ENCODE peak calls at places on chromosomes 6 and 20, in seven cellular contexts. One of them, this sample, is unnamed.

GRCh38 chr6:89081129-89081422 is 525 bp downstream of the PNRC1 start:
- DNase-seq in hippocampal formation: no peak
- DNase-seq in HuH-7: no peak
- DNase-seq in right lobe of liver: no peak
- DNase-seq in OCI-LY7: no peak
- DNase-seq in WTC11: no peak
- DNase-seq in stimulated activated CD8-positive, alpha-beta memory T cell treated with anti-CD3 and anti-CD28 coated beads, Interleukin-12 subunit alpha, Interleukin-12 subunit beta, amount 100 ng/mL, for 4 hours: no peak
- DNase-seq in this sample: no peak

GRCh38 chr6:141610741-141611140 is 522.0 kb upstream of the GJE1 start:
- DNase-seq in hippocampal formation: no peak
- DNase-seq in HuH-7: peak; percentile 15
- DNase-seq in right lobe of liver: no peak
- DNase-seq in OCI-LY7: no peak
- DNase-seq in WTC11: peak; percentile 12
- DNase-seq in stimulated activated CD8-positive, alpha-beta memory T cell treated with anti-CD3 and anti-CD28 coated beads, Interleukin-12 subunit alpha, Interleukin-12 subunit beta, amount 100 ng/mL, for 4 hours: no peak
- DNase-seq in this sample: peak; percentile 8

GRCh38 chr6:108838101-108838717 is 10.0 kb upstream of the ARMC2 start:
- DNase-seq in hippocampal formation: no peak
- DNase-seq in HuH-7: no peak
- DNase-seq in right lobe of liver: no peak
- DNase-seq in OCI-LY7: no peak
- DNase-seq in WTC11: peak; percentile 76
- DNase-seq in stimulated activated CD8-positive, alpha-beta memory T cell treated with anti-CD3 and anti-CD28 coated beads, Interleukin-12 subunit alpha, Interleukin-12 subunit beta, amount 100 ng/mL, for 4 hours: no peak
- DNase-seq in this sample: peak; percentile 33

GRCh38 chr6:155400022-155400965 is 55.3 kb downstream of the NOX3 start:
- DNase-seq in hippocampal formation: no peak
- DNase-seq in HuH-7: no peak
- DNase-seq in right lobe of liver: no peak
- DNase-seq in OCI-LY7: no peak
- DNase-seq in WTC11: no peak
- DNase-seq in stimulated activated CD8-positive, alpha-beta memory T cell treated with anti-CD3 and anti-CD28 coated beads, Interleukin-12 subunit alpha, Interleukin-12 subunit beta, amount 100 ng/mL, for 4 hours: no peak
- DNase-seq in this sample: no peak

GRCh38 chr6:53679446-53679933 is 13.9 kb upstream of the KLHL31 start:
- DNase-seq in hippocampal formation: no peak
- DNase-seq in HuH-7: peak; percentile 24
- DNase-seq in right lobe of liver: no peak
- DNase-seq in OCI-LY7: peak; percentile 20
- DNase-seq in WTC11: peak; percentile 15
- DNase-seq in stimulated activated CD8-positive, alpha-beta memory T cell treated with anti-CD3 and anti-CD28 coated beads, Interleukin-12 subunit alpha, Interleukin-12 subunit beta, amount 100 ng/mL, for 4 hours: no peak
- DNase-seq in this sample: peak; percentile 36

GRCh38 chr20:32356935-32357868 is 929 bp upstream of the ASXL1 start:
- DNase-seq in hippocampal formation: no peak
- DNase-seq in HuH-7: no peak
- DNase-seq in right lobe of liver: peak; percentile 31
- DNase-seq in OCI-LY7: no peak
- DNase-seq in WTC11: no peak
- DNase-seq in stimulated activated CD8-positive, alpha-beta memory T cell treated with anti-CD3 and anti-CD28 coated beads, Interleukin-12 subunit alpha, Interleukin-12 subunit beta, amount 100 ng/mL, for 4 hours: no peak
- DNase-seq in this sample: no peak

GRCh38 chr6:5541751-5542432 is 280.6 kb downstream of the FARS2 start:
- DNase-seq in hippocampal formation: no peak
- DNase-seq in HuH-7: no peak
- DNase-seq in right lobe of liver: no peak
- DNase-seq in OCI-LY7: no peak
- DNase-seq in WTC11: peak; percentile 18
- DNase-seq in stimulated activated CD8-positive, alpha-beta memory T cell treated with anti-CD3 and anti-CD28 coated beads, Interleukin-12 subunit alpha, Interleukin-12 subunit beta, amount 100 ng/mL, for 4 hours: no peak
- DNase-seq in this sample: peak; percentile 40

GRCh38 chr6:107345398-107345797 is 114.0 kb downstream of the PDSS2 start:
- DNase-seq in hippocampal formation: no peak
- DNase-seq in HuH-7: no peak
- DNase-seq in right lobe of liver: no peak
- DNase-seq in OCI-LY7: peak; percentile 11
- DNase-seq in WTC11: no peak
- DNase-seq in stimulated activated CD8-positive, alpha-beta memory T cell treated with anti-CD3 and anti-CD28 coated beads, Interleukin-12 subunit alpha, Interleukin-12 subunit beta, amount 100 ng/mL, for 4 hours: no peak
- DNase-seq in this sample: no peak

GRCh38 chr6:3759656-3760245 is 8.2 kb upstream of the PXDC1 start:
- DNase-seq in hippocampal formation: no peak
- DNase-seq in HuH-7: no peak
- DNase-seq in right lobe of liver: no peak
- DNase-seq in OCI-LY7: no peak
- DNase-seq in WTC11: no peak
- DNase-seq in stimulated activated CD8-positive, alpha-beta memory T cell treated with anti-CD3 and anti-CD28 coated beads, Interleukin-12 subunit alpha, Interleukin-12 subunit beta, amount 100 ng/mL, for 4 hours: no peak
- DNase-seq in this sample: no peak

GRCh38 chr20:15937179-15937578 is 636.1 kb downstream of the KIF16B start:
- DNase-seq in hippocampal formation: no peak
- DNase-seq in HuH-7: no peak
- DNase-seq in right lobe of liver: no peak
- DNase-seq in OCI-LY7: peak; percentile 60
- DNase-seq in WTC11: no peak
- DNase-seq in stimulated activated CD8-positive, alpha-beta memory T cell treated with anti-CD3 and anti-CD28 coated beads, Interleukin-12 subunit alpha, Interleukin-12 subunit beta, amount 100 ng/mL, for 4 hours: no peak
- DNase-seq in this sample: no peak

GRCh38 chr6:146892613-146893401 is 294.0 kb downstream of the ADGB start:
- DNase-seq in hippocampal formation: no peak
- DNase-seq in HuH-7: no peak
- DNase-seq in right lobe of liver: no peak
- DNase-seq in OCI-LY7: no peak
- DNase-seq in WTC11: no peak
- DNase-seq in stimulated activated CD8-positive, alpha-beta memory T cell treated with anti-CD3 and anti-CD28 coated beads, Interleukin-12 subunit alpha, Interleukin-12 subunit beta, amount 100 ng/mL, for 4 hours: no peak
- DNase-seq in this sample: no peak

GRCh38 chr6:150902142-150902800 is 36.8 kb downstream of the MTHFD1L start:
- DNase-seq in hippocampal formation: no peak
- DNase-seq in HuH-7: no peak
- DNase-seq in right lobe of liver: no peak
- DNase-seq in OCI-LY7: no peak
- DNase-seq in WTC11: no peak
- DNase-seq in stimulated activated CD8-positive, alpha-beta memory T cell treated with anti-CD3 and anti-CD28 coated beads, Interleukin-12 subunit alpha, Interleukin-12 subunit beta, amount 100 ng/mL, for 4 hours: no peak
- DNase-seq in this sample: no peak

GRCh38 chr20:48259456-48259855 is 474.2 kb upstream of the SULF2 start:
- DNase-seq in hippocampal formation: no peak
- DNase-seq in HuH-7: no peak
- DNase-seq in right lobe of liver: no peak
- DNase-seq in OCI-LY7: no peak
- DNase-seq in WTC11: no peak
- DNase-seq in stimulated activated CD8-positive, alpha-beta memory T cell treated with anti-CD3 and anti-CD28 coated beads, Interleukin-12 subunit alpha, Interleukin-12 subunit beta, amount 100 ng/mL, for 4 hours: no peak
- DNase-seq in this sample: no peak

GRCh38 chr6:167401525-167402194 is 76.8 kb downstream of the TTLL2 start:
- DNase-seq in hippocampal formation: no peak
- DNase-seq in HuH-7: no peak
- DNase-seq in right lobe of liver: peak; percentile 47
- DNase-seq in OCI-LY7: no peak
- DNase-seq in WTC11: no peak
- DNase-seq in stimulated activated CD8-positive, alpha-beta memory T cell treated with anti-CD3 and anti-CD28 coated beads, Interleukin-12 subunit alpha, Interleukin-12 subunit beta, amount 100 ng/mL, for 4 hours: no peak
- DNase-seq in this sample: no peak

GRCh38 chr6:140609956-140610355 is 1235.5 kb upstream of the CITED2 start:
- DNase-seq in hippocampal formation: no peak
- DNase-seq in HuH-7: no peak
- DNase-seq in right lobe of liver: no peak
- DNase-seq in OCI-LY7: no peak
- DNase-seq in WTC11: no peak
- DNase-seq in stimulated activated CD8-positive, alpha-beta memory T cell treated with anti-CD3 and anti-CD28 coated beads, Interleukin-12 subunit alpha, Interleukin-12 subunit beta, amount 100 ng/mL, for 4 hours: no peak
- DNase-seq in this sample: no peak

GRCh38 chr6:144655376-144655775 is 370.2 kb downstream of the UTRN start:
- DNase-seq in hippocampal formation: no peak
- DNase-seq in HuH-7: no peak
- DNase-seq in right lobe of liver: no peak
- DNase-seq in OCI-LY7: no peak
- DNase-seq in WTC11: no peak
- DNase-seq in stimulated activated CD8-positive, alpha-beta memory T cell treated with anti-CD3 and anti-CD28 coated beads, Interleukin-12 subunit alpha, Interleukin-12 subunit beta, amount 100 ng/mL, for 4 hours: no peak
- DNase-seq in this sample: no peak

GRCh38 chr20:6045566-6045965 is 8.3 kb downstream of the LRRN4 start:
- DNase-seq in hippocampal formation: no peak
- DNase-seq in HuH-7: no peak
- DNase-seq in right lobe of liver: no peak
- DNase-seq in OCI-LY7: no peak
- DNase-seq in WTC11: no peak
- DNase-seq in stimulated activated CD8-positive, alpha-beta memory T cell treated with anti-CD3 and anti-CD28 coated beads, Interleukin-12 subunit alpha, Interleukin-12 subunit beta, amount 100 ng/mL, for 4 hours: no peak
- DNase-seq in this sample: no peak

GRCh38 chr6:157323114-157323923 is at the start of gene TMEM242:
- DNase-seq in hippocampal formation: no peak
- DNase-seq in HuH-7: peak; percentile 93
- DNase-seq in right lobe of liver: peak; percentile 90
- DNase-seq in OCI-LY7: peak; percentile 91
- DNase-seq in WTC11: peak; percentile 93
- DNase-seq in stimulated activated CD8-positive, alpha-beta memory T cell treated with anti-CD3 and anti-CD28 coated beads, Interleukin-12 subunit alpha, Interleukin-12 subunit beta, amount 100 ng/mL, for 4 hours: peak; percentile 82
- DNase-seq in this sample: peak; percentile 80

GRCh38 chr20:44911264-44911921 is 1.5 kb downstream of the PABPC1L start:
- DNase-seq in hippocampal formation: no peak
- DNase-seq in HuH-7: peak; percentile 96
- DNase-seq in right lobe of liver: peak; percentile 85
- DNase-seq in OCI-LY7: peak; percentile 79
- DNase-seq in WTC11: peak; percentile 88
- DNase-seq in stimulated activated CD8-positive, alpha-beta memory T cell treated with anti-CD3 and anti-CD28 coated beads, Interleukin-12 subunit alpha, Interleukin-12 subunit beta, amount 100 ng/mL, for 4 hours: no peak
- DNase-seq in this sample: peak; percentile 63

GRCh38 chr6:126030045-126030444 is 43.7 kb downstream of the TRMT11 start:
- DNase-seq in hippocampal formation: no peak
- DNase-seq in HuH-7: no peak
- DNase-seq in right lobe of liver: no peak
- DNase-seq in OCI-LY7: no peak
- DNase-seq in WTC11: no peak
- DNase-seq in stimulated activated CD8-positive, alpha-beta memory T cell treated with anti-CD3 and anti-CD28 coated beads, Interleukin-12 subunit alpha, Interleukin-12 subunit beta, amount 100 ng/mL, for 4 hours: no peak
- DNase-seq in this sample: no peak

GRCh38 chr6:155272353-155273222 is 8.8 kb downstream of the CLDN20 start:
- DNase-seq in hippocampal formation: peak; percentile 20
- DNase-seq in HuH-7: no peak
- DNase-seq in right lobe of liver: no peak
- DNase-seq in OCI-LY7: no peak
- DNase-seq in WTC11: no peak
- DNase-seq in stimulated activated CD8-positive, alpha-beta memory T cell treated with anti-CD3 and anti-CD28 coated beads, Interleukin-12 subunit alpha, Interleukin-12 subunit beta, amount 100 ng/mL, for 4 hours: no peak
- DNase-seq in this sample: no peak

GRCh38 chr6:3325210-3325609 is 66.5 kb downstream of the PSMG4 start:
- DNase-seq in hippocampal formation: no peak
- DNase-seq in HuH-7: no peak
- DNase-seq in right lobe of liver: no peak
- DNase-seq in OCI-LY7: no peak
- DNase-seq in WTC11: no peak
- DNase-seq in stimulated activated CD8-positive, alpha-beta memory T cell treated with anti-CD3 and anti-CD28 coated beads, Interleukin-12 subunit alpha, Interleukin-12 subunit beta, amount 100 ng/mL, for 4 hours: no peak
- DNase-seq in this sample: no peak

GRCh38 chr6:135419162-135419561 is 78.4 kb downstream of the AHI1 start:
- DNase-seq in hippocampal formation: no peak
- DNase-seq in HuH-7: no peak
- DNase-seq in right lobe of liver: no peak
- DNase-seq in OCI-LY7: no peak
- DNase-seq in WTC11: no peak
- DNase-seq in stimulated activated CD8-positive, alpha-beta memory T cell treated with anti-CD3 and anti-CD28 coated beads, Interleukin-12 subunit alpha, Interleukin-12 subunit beta, amount 100 ng/mL, for 4 hours: no peak
- DNase-seq in this sample: no peak

GRCh38 chr6:56911847-56912246 is 43.1 kb upstream of the BEND6 start:
- DNase-seq in hippocampal formation: no peak
- DNase-seq in HuH-7: no peak
- DNase-seq in right lobe of liver: no peak
- DNase-seq in OCI-LY7: no peak
- DNase-seq in WTC11: no peak
- DNase-seq in stimulated activated CD8-positive, alpha-beta memory T cell treated with anti-CD3 and anti-CD28 coated beads, Interleukin-12 subunit alpha, Interleukin-12 subunit beta, amount 100 ng/mL, for 4 hours: no peak
- DNase-seq in this sample: peak; percentile 35